ENCODE peak calls at places on chromosomes 12 and 14, in ten cellular contexts. One of them, this sample, is unnamed.

GRCh38 chr14:93959239-93960107 is 16.9 kb downstream of the ASB2 start:
- DNase-seq in small intestine: peak; percentile 56
- DNase-seq in CD8-positive, alpha-beta T cell: peak; percentile 95
- DNase-seq in transverse colon: peak; percentile 84
- DNase-seq in CD4-positive, CD25-positive, alpha-beta regulatory T cell: peak; percentile 95
- DNase-seq in upper lobe of right lung: peak; percentile 78
- DNase-seq in psoas muscle: peak; percentile 93
- DNase-seq in right cardiac atrium: no peak
- DNase-seq in neural progenitor cell: no peak
- DNase-seq in tibial artery: no peak
- DNase-seq in this sample: peak; percentile 70

GRCh38 chr14:47500369-47500768 is 175.0 kb downstream of the MDGA2 start:
- DNase-seq in tibial artery: no peak
- DNase-seq in CD4-positive, CD25-positive, alpha-beta regulatory T cell: no peak
- DNase-seq in CD8-positive, alpha-beta T cell: no peak
- DNase-seq in neural progenitor cell: no peak
- DNase-seq in psoas muscle: no peak
- DNase-seq in upper lobe of right lung: no peak
- DNase-seq in small intestine: no peak
- DNase-seq in transverse colon: no peak
- DNase-seq in right cardiac atrium: no peak
- DNase-seq in this sample: no peak

GRCh38 chr12:46998811-46999368 is 80.5 kb upstream of the PCED1B start:
- DNase-seq in small intestine: no peak
- DNase-seq in psoas muscle: no peak
- DNase-seq in upper lobe of right lung: no peak
- DNase-seq in CD4-positive, CD25-positive, alpha-beta regulatory T cell: no peak
- DNase-seq in neural progenitor cell: no peak
- DNase-seq in tibial artery: no peak
- DNase-seq in right cardiac atrium: no peak
- DNase-seq in CD8-positive, alpha-beta T cell: no peak
- DNase-seq in transverse colon: no peak
- DNase-seq in this sample: no peak

GRCh38 chr14:51203881-51204280 is 36.2 kb upstream of the TMX1 start:
- DNase-seq in small intestine: no peak
- DNase-seq in neural progenitor cell: no peak
- DNase-seq in transverse colon: no peak
- DNase-seq in upper lobe of right lung: no peak
- DNase-seq in tibial artery: no peak
- DNase-seq in right cardiac atrium: no peak
- DNase-seq in CD4-positive, CD25-positive, alpha-beta regulatory T cell: no peak
- DNase-seq in psoas muscle: no peak
- DNase-seq in CD8-positive, alpha-beta T cell: no peak
- DNase-seq in this sample: no peak

GRCh38 chr12:77108707-77109106 is 43.3 kb upstream of the E2F7 start:
- DNase-seq in CD4-positive, CD25-positive, alpha-beta regulatory T cell: no peak
- DNase-seq in right cardiac atrium: no peak
- DNase-seq in small intestine: no peak
- DNase-seq in psoas muscle: no peak
- DNase-seq in transverse colon: no peak
- DNase-seq in neural progenitor cell: no peak
- DNase-seq in upper lobe of right lung: no peak
- DNase-seq in tibial artery: no peak
- DNase-seq in CD8-positive, alpha-beta T cell: no peak
- DNase-seq in this sample: no peak

GRCh38 chr14:21924479-21924878 is 250.9 kb upstream of the OR4E1 start:
- DNase-seq in right cardiac atrium: no peak
- DNase-seq in tibial artery: no peak
- DNase-seq in transverse colon: peak; percentile 42
- DNase-seq in upper lobe of right lung: no peak
- DNase-seq in CD8-positive, alpha-beta T cell: peak; percentile 82
- DNase-seq in neural progenitor cell: peak; percentile 10
- DNase-seq in psoas muscle: no peak
- DNase-seq in small intestine: peak; percentile 38
- DNase-seq in CD4-positive, CD25-positive, alpha-beta regulatory T cell: peak; percentile 87
- DNase-seq in this sample: no peak

GRCh38 chr12:2154050-2154449 is 101.3 kb downstream of the CACNA1C start:
- DNase-seq in psoas muscle: no peak
- DNase-seq in upper lobe of right lung: no peak
- DNase-seq in CD8-positive, alpha-beta T cell: no peak
- DNase-seq in transverse colon: no peak
- DNase-seq in right cardiac atrium: no peak
- DNase-seq in neural progenitor cell: peak; percentile 20
- DNase-seq in tibial artery: no peak
- DNase-seq in small intestine: no peak
- DNase-seq in CD4-positive, CD25-positive, alpha-beta regulatory T cell: no peak
- DNase-seq in this sample: no peak

GRCh38 chr12:104703372-104703771 is 246.6 kb downstream of the CHST11 start:
- DNase-seq in neural progenitor cell: no peak
- DNase-seq in psoas muscle: no peak
- DNase-seq in tibial artery: no peak
- DNase-seq in CD8-positive, alpha-beta T cell: no peak
- DNase-seq in CD4-positive, CD25-positive, alpha-beta regulatory T cell: no peak
- DNase-seq in right cardiac atrium: no peak
- DNase-seq in upper lobe of right lung: no peak
- DNase-seq in small intestine: no peak
- DNase-seq in transverse colon: no peak
- DNase-seq in this sample: no peak

GRCh38 chr12:45409966-45410365 is 194.1 kb downstream of the ANO6 start:
- DNase-seq in neural progenitor cell: no peak
- DNase-seq in psoas muscle: peak; percentile 70
- DNase-seq in small intestine: no peak
- DNase-seq in upper lobe of right lung: no peak
- DNase-seq in transverse colon: no peak
- DNase-seq in CD4-positive, CD25-positive, alpha-beta regulatory T cell: no peak
- DNase-seq in right cardiac atrium: peak; percentile 32
- DNase-seq in CD8-positive, alpha-beta T cell: no peak
- DNase-seq in tibial artery: no peak
- DNase-seq in this sample: no peak

GRCh38 chr14:88961214-88961613 is 136.8 kb downstream of the TTC8 start:
- DNase-seq in tibial artery: no peak
- DNase-seq in CD8-positive, alpha-beta T cell: no peak
- DNase-seq in CD4-positive, CD25-positive, alpha-beta regulatory T cell: no peak
- DNase-seq in transverse colon: peak; percentile 21
- DNase-seq in psoas muscle: no peak
- DNase-seq in small intestine: peak; percentile 22
- DNase-seq in right cardiac atrium: no peak
- DNase-seq in neural progenitor cell: no peak
- DNase-seq in upper lobe of right lung: no peak
- DNase-seq in this sample: no peak

GRCh38 chr12:53004582-53004981 is 1.7 kb upstream of the EIF4B start:
- DNase-seq in CD8-positive, alpha-beta T cell: no peak
- DNase-seq in CD4-positive, CD25-positive, alpha-beta regulatory T cell: no peak
- DNase-seq in small intestine: no peak
- DNase-seq in transverse colon: no peak
- DNase-seq in right cardiac atrium: no peak
- DNase-seq in tibial artery: no peak
- DNase-seq in psoas muscle: no peak
- DNase-seq in neural progenitor cell: peak; percentile 56
- DNase-seq in upper lobe of right lung: no peak
- DNase-seq in this sample: no peak

GRCh38 chr12:130859128-130859527 is 12.7 kb upstream of the RAN start:
- DNase-seq in transverse colon: no peak
- DNase-seq in psoas muscle: no peak
- DNase-seq in CD4-positive, CD25-positive, alpha-beta regulatory T cell: no peak
- DNase-seq in small intestine: no peak
- DNase-seq in upper lobe of right lung: no peak
- DNase-seq in CD8-positive, alpha-beta T cell: no peak
- DNase-seq in tibial artery: no peak
- DNase-seq in right cardiac atrium: no peak
- DNase-seq in neural progenitor cell: no peak
- DNase-seq in this sample: no peak

GRCh38 chr12:112303004-112303403 is 79.2 kb downstream of the HECTD4 start:
- DNase-seq in small intestine: no peak
- DNase-seq in upper lobe of right lung: no peak
- DNase-seq in CD8-positive, alpha-beta T cell: peak; percentile 49
- DNase-seq in CD4-positive, CD25-positive, alpha-beta regulatory T cell: peak; percentile 82
- DNase-seq in right cardiac atrium: no peak
- DNase-seq in psoas muscle: no peak
- DNase-seq in transverse colon: no peak
- DNase-seq in neural progenitor cell: no peak
- DNase-seq in tibial artery: no peak
- DNase-seq in this sample: no peak

GRCh38 chr14:35821546-35822411 is 4.4 kb upstream of the BRMS1L start:
- DNase-seq in upper lobe of right lung: no peak
- DNase-seq in psoas muscle: no peak
- DNase-seq in CD4-positive, CD25-positive, alpha-beta regulatory T cell: peak; percentile 47
- DNase-seq in neural progenitor cell: no peak
- DNase-seq in CD8-positive, alpha-beta T cell: no peak
- DNase-seq in right cardiac atrium: no peak
- DNase-seq in tibial artery: no peak
- DNase-seq in small intestine: peak; percentile 42
- DNase-seq in transverse colon: no peak
- DNase-seq in this sample: no peak

GRCh38 chr14:50082784-50083466 is 33.4 kb downstream of the VCPKMT start:
- DNase-seq in CD4-positive, CD25-positive, alpha-beta regulatory T cell: peak; percentile 90
- DNase-seq in neural progenitor cell: no peak
- DNase-seq in transverse colon: peak; percentile 74
- DNase-seq in small intestine: peak; percentile 55
- DNase-seq in upper lobe of right lung: peak; percentile 67
- DNase-seq in CD8-positive, alpha-beta T cell: peak; percentile 92
- DNase-seq in right cardiac atrium: no peak
- DNase-seq in tibial artery: no peak
- DNase-seq in psoas muscle: no peak
- DNase-seq in this sample: peak; percentile 45

DNA sequence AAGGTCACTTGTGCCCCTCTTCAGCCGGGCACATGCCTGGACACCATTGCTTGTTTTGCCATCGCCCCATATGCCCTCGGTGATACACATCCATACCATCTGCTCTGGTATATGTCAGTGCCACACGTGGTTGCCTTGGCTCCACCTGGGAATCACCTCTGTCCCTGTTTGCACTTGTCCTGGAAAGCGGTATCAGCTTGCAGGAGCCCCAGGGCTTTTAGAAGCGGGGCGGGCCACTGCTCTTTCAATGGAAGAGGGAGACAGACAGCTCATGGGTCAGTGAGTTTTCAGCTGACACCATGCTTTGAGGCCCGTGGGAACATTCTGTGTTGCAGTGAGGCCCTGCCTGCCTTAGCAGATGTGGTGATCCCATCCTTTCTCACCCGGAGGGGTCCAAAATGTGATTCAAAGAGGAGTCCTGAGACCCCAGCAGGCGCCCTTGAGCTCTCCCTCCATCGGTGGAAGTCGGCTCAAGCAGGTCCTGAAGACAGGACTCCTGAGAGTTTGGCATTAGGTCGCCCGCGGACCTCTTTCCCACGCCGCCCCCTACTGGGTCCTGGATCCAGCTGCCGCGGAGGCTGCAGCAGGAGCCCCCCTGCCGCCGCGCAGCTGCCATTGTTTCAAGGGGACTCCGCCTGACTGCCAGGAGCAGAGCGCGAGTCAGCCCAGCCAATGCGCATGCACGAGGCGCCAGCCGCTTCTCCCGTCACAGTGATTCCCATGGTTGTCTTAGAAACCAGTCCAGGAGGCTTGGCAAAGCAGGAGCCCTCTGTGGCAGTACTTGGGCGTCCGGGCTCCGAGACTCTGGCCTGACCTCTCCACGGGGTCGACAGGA is 773.2 kb upstream of the ALG10B start:
- DNase-seq in small intestine: no peak
- DNase-seq in tibial artery: no peak
- DNase-seq in psoas muscle: no peak
- DNase-seq in transverse colon: no peak
- DNase-seq in CD4-positive, CD25-positive, alpha-beta regulatory T cell: no peak
- DNase-seq in CD8-positive, alpha-beta T cell: no peak
- DNase-seq in upper lobe of right lung: peak; percentile 59
- DNase-seq in right cardiac atrium: no peak
- DNase-seq in neural progenitor cell: no peak
- DNase-seq in this sample: no peak
- H3K27ac ChIP-seq in small intestine: no peak overlapping the region
- H3K27ac ChIP-seq in tibial artery: no peak overlapping the region
- H3K27ac ChIP-seq in psoas muscle: no peak overlapping the region
- H3K27ac ChIP-seq in transverse colon: no peak overlapping the region
- H3K27ac ChIP-seq in CD4-positive, CD25-positive, alpha-beta regulatory T cell: no peak overlapping the region
- H3K27ac ChIP-seq in CD8-positive, alpha-beta T cell: no peak overlapping the region
- H3K27ac ChIP-seq in upper lobe of right lung: no peak overlapping the region
- H3K27ac ChIP-seq in right cardiac atrium: no peak overlapping the region
- H3K27ac ChIP-seq in neural progenitor cell: no peak overlapping the region
- H3K27ac ChIP-seq in this sample: no peak overlapping the region

DNA sequence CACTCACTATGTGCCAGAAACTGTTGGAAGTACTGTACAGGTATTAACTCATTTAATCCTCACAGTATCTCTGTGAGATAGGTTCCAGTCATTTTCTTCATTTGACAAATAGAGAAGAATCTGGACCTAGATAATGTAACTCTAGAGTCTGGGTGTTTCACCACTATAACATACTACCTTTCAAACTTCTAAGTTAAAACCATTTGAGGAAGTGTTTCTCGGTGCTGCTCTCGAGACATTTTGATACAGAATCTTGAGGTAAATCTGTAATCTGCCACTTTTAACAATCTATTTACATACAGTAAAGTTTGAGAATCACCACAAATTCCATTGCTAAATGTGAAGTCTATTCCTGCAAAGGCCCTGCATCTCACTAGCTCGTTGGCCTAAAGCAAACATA is 8.8 kb downstream of the OLR1 start:
- DNase-seq in upper lobe of right lung: no peak
- DNase-seq in CD8-positive, alpha-beta T cell: no peak
- DNase-seq in small intestine: no peak
- DNase-seq in tibial artery: no peak
- DNase-seq in psoas muscle: no peak
- DNase-seq in right cardiac atrium: no peak
- DNase-seq in transverse colon: no peak
- DNase-seq in neural progenitor cell: no peak
- DNase-seq in CD4-positive, CD25-positive, alpha-beta regulatory T cell: no peak
- DNase-seq in this sample: no peak
- H3K4me1 ChIP-seq in upper lobe of right lung: no peaks in the 10 kb centered on the region
- H3K4me1 ChIP-seq in CD8-positive, alpha-beta T cell: no peaks in the 10 kb centered on the region
- H3K4me1 ChIP-seq in small intestine: no peaks in the 10 kb centered on the region
- H3K4me1 ChIP-seq in tibial artery: no peaks in the 10 kb centered on the region
- H3K4me1 ChIP-seq in psoas muscle: no peaks in the 10 kb centered on the region
- H3K4me1 ChIP-seq in right cardiac atrium: no peaks in the 10 kb centered on the region
- H3K4me1 ChIP-seq in transverse colon: no peaks in the 10 kb centered on the region
- H3K4me1 ChIP-seq in neural progenitor cell: no peaks in the 10 kb centered on the region
- H3K4me1 ChIP-seq in CD4-positive, CD25-positive, alpha-beta regulatory T cell: no peaks in the 10 kb centered on the region
- H3K4me1 ChIP-seq in this sample: no peaks in the 10 kb centered on the region

GRCh38 chr14:100679707-100680438 is 46.8 kb upstream of the DLK1 start:
- DNase-seq in tibial artery: no peak
- DNase-seq in upper lobe of right lung: no peak
- DNase-seq in small intestine: no peak
- DNase-seq in neural progenitor cell: no peak
- DNase-seq in transverse colon: no peak
- DNase-seq in CD4-positive, CD25-positive, alpha-beta regulatory T cell: no peak
- DNase-seq in CD8-positive, alpha-beta T cell: no peak
- DNase-seq in psoas muscle: peak; percentile 75
- DNase-seq in right cardiac atrium: peak; percentile 49
- DNase-seq in this sample: no peak
- H3K27ac ChIP-seq in tibial artery: no peak overlapping the region
- H3K27ac ChIP-seq in upper lobe of right lung: peak overlapping the region; percentile 17
- H3K27ac ChIP-seq in small intestine: no peak overlapping the region
- H3K27ac ChIP-seq in neural progenitor cell: no peak overlapping the region
- H3K27ac ChIP-seq in transverse colon: peak overlapping the region; percentile 78
- H3K27ac ChIP-seq in CD4-positive, CD25-positive, alpha-beta regulatory T cell: no peak overlapping the region
- H3K27ac ChIP-seq in CD8-positive, alpha-beta T cell: no peak overlapping the region
- H3K27ac ChIP-seq in psoas muscle: peak overlapping the region; percentile 63
- H3K27ac ChIP-seq in right cardiac atrium: no peak overlapping the region
- H3K27ac ChIP-seq in this sample: no peak overlapping the region

DNA sequence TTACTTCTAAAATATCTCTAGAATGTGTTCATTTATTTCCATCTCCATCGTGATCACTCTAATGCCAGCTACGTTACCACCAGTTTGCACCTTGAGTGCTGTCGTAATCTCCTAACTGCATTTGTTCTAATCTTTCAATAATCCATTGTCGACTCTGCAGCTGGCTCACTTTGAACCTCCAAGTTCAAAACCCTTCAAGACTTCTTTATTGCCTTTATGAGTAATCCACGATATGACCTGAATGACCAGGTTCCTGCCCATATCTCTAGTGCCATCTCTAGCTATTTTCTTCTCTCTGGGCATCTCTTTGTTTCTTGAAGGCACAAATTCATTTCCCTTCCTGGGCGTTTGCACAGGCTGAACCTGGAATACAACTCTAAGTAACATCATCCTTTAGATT is 76.7 kb downstream of the SRGAP1 start:
- DNase-seq in tibial artery: no peak
- DNase-seq in neural progenitor cell: no peak
- DNase-seq in transverse colon: no peak
- DNase-seq in upper lobe of right lung: no peak
- DNase-seq in small intestine: no peak
- DNase-seq in right cardiac atrium: no peak
- DNase-seq in CD4-positive, CD25-positive, alpha-beta regulatory T cell: no peak
- DNase-seq in psoas muscle: no peak
- DNase-seq in CD8-positive, alpha-beta T cell: no peak
- DNase-seq in this sample: no peak
- H3K4me1 ChIP-seq in tibial artery: peaks cover 31% of the 10 kb centered on the region
- H3K4me1 ChIP-seq in neural progenitor cell: no peaks in the 10 kb centered on the region
- H3K4me1 ChIP-seq in transverse colon: peaks cover 46% of the 10 kb centered on the region
- H3K4me1 ChIP-seq in upper lobe of right lung: peaks cover 24% of the 10 kb centered on the region
- H3K4me1 ChIP-seq in small intestine: peaks cover 17% of the 10 kb centered on the region
- H3K4me1 ChIP-seq in right cardiac atrium: peaks cover 5% of the 10 kb centered on the region
- H3K4me1 ChIP-seq in CD4-positive, CD25-positive, alpha-beta regulatory T cell: no peaks in the 10 kb centered on the region
- H3K4me1 ChIP-seq in psoas muscle: no peaks in the 10 kb centered on the region
- H3K4me1 ChIP-seq in CD8-positive, alpha-beta T cell: no peaks in the 10 kb centered on the region
- H3K4me1 ChIP-seq in this sample: no peaks in the 10 kb centered on the region